ENCODE peak calls at places on chromosome 11, in seven cellular contexts. C is GM23338, Y is neural progenitor cell, V is HCT116, G is SK-N-SH, P is PC-3, U is MM.1S. E is an unnamed sample.

GRCh38 chr11:38182126-38182907 is 1584.3 kb upstream of the RAG2 start:
- DNase-seq in C (no peak), V (no peak), Y (no peak), P (no peak), U (no peak), G (no peak), E (no peak)

GRCh38 chr11:132312161-132312560 is 941.7 kb downstream of the NTM start:
- DNase-seq in C (no peak), Y (no peak), G (no peak), P (peak; percentile 39), U (no peak), V (no peak), E (peak; percentile 60)

GRCh38 chr11:71564430-71564829 is 933 bp upstream of the KRTAP5-10 start:
- DNase-seq in G (no peak), V (no peak), P (no peak), C (no peak), Y (no peak), U (no peak), E (no peak)

GRCh38 chr11:95232666-95233065 is 1.7 kb upstream of the SESN3 start:
- DNase-seq in P (no peak), V (no peak), C (peak; percentile 29), G (no peak), Y (no peak), U (peak; percentile 59), E (no peak)

GRCh38 chr11:86047275-86047991 is 21.5 kb downstream of the PICALM start:
- DNase-seq in V (no peak), C (no peak), G (no peak), P (peak; percentile 47), Y (no peak), U (no peak), E (peak; percentile 91)

GRCh38 chr11:60869451-60869825 is 2.1 kb downstream of the ZP1 start:
- DNase-seq in G (no peak), V (no peak), P (no peak), U (no peak), C (no peak), Y (no peak), E (no peak)

GRCh38 chr11:124327775-124328174 is 7.8 kb upstream of the OR8D2 start:
- DNase-seq in C (no peak), V (no peak), G (no peak), Y (no peak), P (no peak), U (no peak), E (no peak)

GRCh38 chr11:61855939-61856730 is 28.0 kb downstream of the FADS2 start:
- DNase-seq in P (no peak), Y (no peak), C (no peak), G (no peak), V (no peak), U (no peak), E (no peak)

GRCh38 chr11:132158091-132158490 is 787.7 kb downstream of the NTM start:
- DNase-seq in P (peak; percentile 50), C (peak; percentile 71), V (no peak), U (no peak), G (no peak), Y (peak; percentile 37), E (peak; percentile 39)

GRCh38 chr11:45922425-45923082 is at the start of gene LARGE2:
- DNase-seq in G (peak; percentile 76), U (peak; percentile 20), P (peak; percentile 67), Y (peak; percentile 89), V (no peak), C (peak; percentile 88), E (no peak)

GRCh38 chr11:66328307-66329144 is 7.7 kb downstream of the RIN1 start:
- DNase-seq in G (peak; percentile 93), C (peak; percentile 91), V (peak; percentile 54), U (peak; percentile 63), Y (peak; percentile 86), P (peak; percentile 88), E (peak; percentile 86)

GRCh38 chr11:108534274-108534882 is 36.2 kb upstream of the POGLUT3 start:
- DNase-seq in V (no peak), G (no peak), P (no peak), U (no peak), Y (no peak), C (no peak), E (no peak)

GRCh38 chr11:15911377-15912044 is 444.8 kb downstream of the SOX6 start:
- DNase-seq in C (no peak), Y (no peak), V (no peak), G (no peak), P (no peak), U (no peak), E (no peak)

DNA sequence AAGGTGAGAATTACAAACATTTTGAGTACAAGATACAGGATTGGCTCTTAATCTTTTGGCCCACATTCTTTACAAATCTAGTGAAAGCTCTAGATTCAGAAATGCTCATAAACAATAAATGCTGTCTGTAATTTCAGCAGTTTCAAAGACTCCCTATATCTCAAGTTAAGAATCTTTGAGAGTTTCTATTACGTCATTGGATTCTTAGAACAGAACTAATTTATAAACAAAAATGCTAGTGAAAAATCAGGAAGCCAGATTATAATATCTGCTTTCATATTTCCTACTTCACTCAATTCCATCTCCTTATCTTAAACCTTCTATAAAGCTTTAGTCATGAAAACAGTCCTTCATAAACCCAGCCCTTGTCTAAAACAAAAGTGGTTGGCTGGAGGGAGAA is 32.1 kb downstream of the CTSC start:
- DNase-seq in V (no peak), P (no peak), Y (no peak), C (no peak), U (no peak), G (no peak), E (no peak)
- H3K79me2 ChIP-seq in V (no peaks in the 10 kb centered on the region), P (no peaks in the 10 kb centered on the region), Y (peaks cover 26% of the 10 kb centered on the region), C (peaks cover 60% of the 10 kb centered on the region), U (no peaks in the 10 kb centered on the region), G (no peaks in the 10 kb centered on the region), E (no peaks in the 10 kb centered on the region)

DNA sequence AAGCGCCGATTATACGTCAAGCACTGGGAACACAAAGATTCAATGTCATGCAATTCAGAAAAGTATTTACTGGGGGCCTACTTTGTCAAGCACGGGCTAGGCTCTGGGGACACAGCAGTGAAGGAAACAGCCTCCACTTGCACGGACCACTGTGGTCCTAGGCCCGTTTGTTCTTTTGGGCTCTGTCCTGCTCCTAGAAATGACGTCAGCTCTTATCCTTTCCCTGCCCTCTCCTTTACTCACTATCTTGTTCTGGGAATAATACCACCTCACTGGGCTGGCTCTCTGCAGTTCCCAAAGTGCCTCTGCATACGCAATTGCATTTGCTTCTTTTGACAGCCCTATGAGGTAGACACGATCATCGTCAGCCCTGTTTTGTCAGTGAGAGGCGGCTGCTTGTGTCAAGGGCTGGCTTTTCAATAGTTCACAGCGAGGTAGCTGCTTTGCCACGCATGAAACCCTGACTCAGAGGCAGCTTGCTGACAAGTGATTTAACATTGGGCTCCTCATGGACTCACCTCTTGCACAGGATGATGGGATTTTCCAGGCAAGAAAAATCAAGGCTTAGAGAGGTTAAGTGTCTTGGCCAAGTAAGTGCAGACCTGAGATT is 22.9 kb upstream of the IGSF22 start:
- DNase-seq in C (no peak), U (no peak), P (no peak), Y (no peak), V (no peak), G (no peak), E (no peak)
- TF ChIP-seq EZH2phosphoT487 in C (no peak), U (no peak), P (no peak), Y (no peak), V (no peak), G (no peak), E (no peak)

GRCh38 chr11:11845066-11845465 is 3.3 kb downstream of the USP47 start:
- DNase-seq in P (peak; percentile 85), C (peak; percentile 65), Y (no peak), G (no peak), V (peak; percentile 52), U (no peak), E (peak; percentile 6)
- H4K20me1 ChIP-seq in P (peaks cover 47% of the 10 kb centered on the region), C (peaks cover 27% of the 10 kb centered on the region), Y (peaks cover 45% of the 10 kb centered on the region), G (peaks cover 73% of the 10 kb centered on the region), V (peaks cover 13% of the 10 kb centered on the region), U (peaks cover 50% of the 10 kb centered on the region), E (peaks cover 16% of the 10 kb centered on the region)

DNA sequence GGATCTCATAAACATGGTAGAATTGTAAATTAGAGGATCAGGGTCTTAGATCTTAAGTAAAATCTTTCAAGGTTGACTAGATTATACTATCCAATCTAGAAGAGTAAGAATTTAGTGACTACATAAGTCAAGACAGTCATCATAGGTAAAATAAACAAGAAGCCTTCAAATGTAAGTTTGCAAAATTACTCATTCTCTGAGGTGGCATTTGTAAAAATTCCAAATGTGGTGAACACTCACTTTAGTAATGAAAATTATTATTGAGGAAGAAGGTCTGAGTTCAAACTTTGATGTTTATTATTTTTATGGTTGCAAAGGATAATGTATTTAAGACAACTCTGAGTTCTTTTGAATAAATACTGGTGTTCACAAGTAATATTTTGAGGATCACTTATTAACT is 4.6 kb downstream of the HYLS1 start:
- DNase-seq in G (no peak), Y (no peak), C (no peak), V (no peak), U (no peak), P (peak; percentile 97), E (peak; percentile 65)
- H3K79me2 ChIP-seq in G (peaks cover 24% of the 10 kb centered on the region), Y (peaks cover 49% of the 10 kb centered on the region), C (peaks cover 80% of the 10 kb centered on the region), V (peaks cover 92% of the 10 kb centered on the region), U (peaks cover 91% of the 10 kb centered on the region), P (peaks cover 86% of the 10 kb centered on the region), E (peaks cover 78% of the 10 kb centered on the region)

DNA sequence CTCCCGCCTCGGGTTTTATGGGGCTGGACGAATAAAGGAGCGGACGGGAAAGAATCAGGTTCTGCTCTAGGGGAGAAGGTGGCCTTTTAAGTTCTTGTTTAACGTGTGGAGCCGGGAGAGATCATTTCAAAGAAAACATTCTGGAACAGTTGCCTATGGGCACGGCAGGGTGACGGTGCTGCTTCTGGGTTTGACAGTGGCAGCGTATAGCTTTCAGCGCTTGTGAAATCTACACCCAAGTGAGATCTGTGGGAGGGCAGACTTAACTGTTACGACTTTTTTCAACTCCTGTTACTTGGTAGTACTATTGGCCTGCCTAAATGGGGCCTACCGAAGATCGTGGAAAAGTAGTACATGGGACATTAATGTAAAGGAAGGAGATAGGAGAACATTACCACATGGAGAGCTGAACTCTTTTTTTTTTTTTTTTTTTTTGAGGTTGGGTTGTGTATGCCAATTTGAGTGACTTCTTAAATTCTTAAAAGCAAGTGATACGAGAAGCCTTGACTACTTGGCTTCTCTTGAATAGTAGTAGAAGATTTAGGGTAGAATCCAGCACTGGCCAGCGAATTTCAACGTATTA is 745 bp downstream of the USP47 start:
- DNase-seq in C (peak; percentile 58), U (peak; percentile 83), V (peak; percentile 53), P (peak; percentile 66), G (peak; percentile 54), Y (peak; percentile 73), E (peak; percentile 91)
- TF ChIP-seq EZH2phosphoT487 in C (no peak), U (no peak), V (no peak), P (no peak), G (no peak), Y (no peak), E (no peak)

GRCh38 chr11:41714101-41714500 is 254.6 kb upstream of the LRRC4C start:
- DNase-seq in P (no peak), V (no peak), C (peak; percentile 61), G (no peak), Y (no peak), U (no peak), E (no peak)

GRCh38 chr11:41720761-41721160 is 261.3 kb upstream of the LRRC4C start:
- DNase-seq in C (no peak), P (no peak), Y (peak; percentile 55), V (no peak), G (no peak), U (no peak), E (no peak)

DNA sequence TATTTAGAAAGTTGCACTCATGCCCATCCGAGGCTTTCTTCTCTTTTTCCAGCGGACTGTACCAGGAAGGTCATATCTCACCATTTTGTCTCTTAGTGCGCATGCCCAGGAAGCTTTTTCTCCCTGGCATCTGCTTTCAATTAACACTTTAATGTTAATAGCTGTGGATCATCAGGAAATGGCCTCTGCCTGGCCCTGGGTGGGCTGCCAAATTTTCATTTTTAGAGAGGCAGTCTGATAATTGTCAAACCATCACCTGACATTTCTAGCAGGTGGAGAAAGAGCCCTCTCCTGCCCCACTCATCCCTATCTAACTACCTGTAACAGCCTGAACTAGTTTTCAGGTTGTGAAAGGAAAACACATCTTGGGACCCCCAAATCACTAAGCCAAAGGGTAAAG is 257.4 kb upstream of the LRRC4C start:
- DNase-seq in U (no peak), C (no peak), P (no peak), V (no peak), G (peak; percentile 47), Y (no peak), E (no peak)
- H4K20me1 ChIP-seq in U (no peaks in the 10 kb centered on the region), C (no peaks in the 10 kb centered on the region), P (no peaks in the 10 kb centered on the region), V (no peaks in the 10 kb centered on the region), G (no peaks in the 10 kb centered on the region), Y (no peaks in the 10 kb centered on the region), E (no peaks in the 10 kb centered on the region)